ENCODE peak calls at places on chromosomes 5 and 9, in seven cellular contexts. P, I, D, F, H, N and Y are unnamed samples.

GRCh38 chr5:140108093-140109049 is 5.5 kb upstream of the PURA start:
- DNase-seq in F (no peak), N (no peak), H (peak; percentile 33), D (no peak), I (no peak), P (no peak), Y (no peak)

GRCh38 chr9:125884196-125884595 is 137.0 kb downstream of the PBX3 start:
- DNase-seq in H (no peak), N (no peak), I (no peak), D (no peak), F (no peak), P (no peak), Y (no peak)

GRCh38 chr9:72986522-72987116 is 33.8 kb upstream of the ALDH1A1 start:
- DNase-seq in H (no peak), F (no peak), N (no peak), D (no peak), I (no peak), P (no peak), Y (no peak)

GRCh38 chr9:121706149-121706548 is 54.7 kb downstream of the DAB2IP start:
- DNase-seq in F (no peak), D (no peak), I (no peak), P (no peak), H (no peak), N (no peak), Y (no peak)

GRCh38 chr5:91190333-91190680 is 192.8 kb downstream of the ARRDC3 start:
- DNase-seq in P (no peak), H (no peak), D (no peak), F (no peak), I (no peak), N (no peak), Y (no peak)

GRCh38 chr5:88660947-88661869 is 221.8 kb downstream of the MEF2C start:
- DNase-seq in F (no peak), D (no peak), H (peak; percentile 78), P (peak; percentile 39), N (no peak), I (no peak), Y (no peak)

GRCh38 chr5:172854451-172854871 is 20.4 kb downstream of the ERGIC1 start:
- DNase-seq in F (no peak), N (no peak), H (no peak), D (no peak), I (no peak), P (no peak), Y (no peak)

GRCh38 chr9:131951905-131952304 is 127.8 kb downstream of the MED27 start:
- DNase-seq in H (no peak), F (no peak), I (no peak), P (no peak), N (no peak), D (no peak), Y (no peak)

GRCh38 chr9:114271556-114272510 is 51.1 kb upstream of the ORM1 start:
- DNase-seq in D (peak; percentile 12), H (peak; percentile 43), N (no peak), F (no peak), I (peak; percentile 28), P (no peak), Y (no peak)

GRCh38 chr9:77386187-77386586 is 208.9 kb downstream of the VPS13A start:
- DNase-seq in P (no peak), F (no peak), N (no peak), I (no peak), D (no peak), H (peak; percentile 28), Y (no peak)

GRCh38 chr9:12464910-12465512 is 228.2 kb upstream of the TYRP1 start:
- DNase-seq in I (peak; percentile 6), H (peak; percentile 25), N (no peak), F (no peak), D (no peak), P (peak; percentile 2), Y (no peak)

GRCh38 chr5:66246621-66247020 is 102.5 kb downstream of the SREK1 start:
- DNase-seq in P (no peak), N (no peak), D (no peak), F (no peak), I (no peak), H (peak; percentile 79), Y (no peak)

GRCh38 chr5:112968411-112969106 is 8.0 kb upstream of the DCP2 start:
- DNase-seq in H (peak; percentile 62), I (peak; percentile 93), N (no peak), D (no peak), P (no peak), F (no peak), Y (no peak)

GRCh38 chr5:142821733-142822487 is 51.7 kb downstream of the ARHGAP26 start:
- DNase-seq in N (no peak), F (no peak), P (peak; percentile 49), H (peak; percentile 94), D (peak; percentile 38), I (peak; percentile 85), Y (no peak)

GRCh38 chr5:124918618-124919017 is 172.2 kb upstream of the ZNF608 start:
- DNase-seq in H (no peak), D (no peak), F (no peak), N (no peak), P (no peak), I (no peak), Y (no peak)

GRCh38 chr9:92989561-92989960 is 42.2 kb downstream of the FGD3 start:
- DNase-seq in P (peak; percentile 81), F (no peak), I (peak; percentile 37), H (no peak), N (no peak), D (no peak), Y (no peak)

GRCh38 chr5:149125386-149125891 is 15.9 kb upstream of the ABLIM3 start:
- DNase-seq in H (peak; percentile 42), I (peak; percentile 36), P (no peak), D (no peak), F (no peak), N (no peak), Y (no peak)

GRCh38 chr5:37838933-37839341 is 904 bp downstream of the GDNF start:
- DNase-seq in H (peak; percentile 34), N (no peak), D (no peak), I (no peak), F (no peak), P (no peak), Y (no peak)

GRCh38 chr9:103319979-103320378 is 324.8 kb downstream of the CYLC2 start:
- DNase-seq in D (no peak), I (no peak), P (no peak), H (peak; percentile 40), N (no peak), F (no peak), Y (no peak)

GRCh38 chr9:93684161-93684765 is 107.9 kb downstream of the PHF2 start:
- DNase-seq in F (no peak), P (no peak), N (no peak), I (no peak), D (no peak), H (no peak), Y (no peak)

GRCh38 chr5:132687995-132688394 is 14.2 kb downstream of the IL4 start:
- DNase-seq in H (no peak), I (no peak), F (no peak), N (peak; percentile 61), D (no peak), P (peak; percentile 59), Y (no peak)

GRCh38 chr5:154191467-154192261 is 1.1 kb downstream of the GALNT10 start:
- DNase-seq in H (peak; percentile 48), D (no peak), F (no peak), P (peak; percentile 31), N (no peak), I (no peak), Y (no peak)

GRCh38 chr9:93048706-93049448 is 9.6 kb upstream of the SUSD3 start:
- DNase-seq in H (no peak), P (no peak), F (no peak), I (no peak), N (no peak), D (no peak), Y (no peak)

GRCh38 chr5:82397741-82398320 is 119.7 kb upstream of the RPS23 start:
- DNase-seq in F (no peak), P (no peak), N (no peak), I (no peak), D (no peak), H (no peak), Y (no peak)

GRCh38 chr5:112757468-112758208 is 20.0 kb downstream of the APC start:
- DNase-seq in H (peak; percentile 78), D (peak; percentile 11), F (no peak), P (peak; percentile 71), I (peak; percentile 61), N (no peak), Y (no peak)

GRCh38 chr5:143402464-143403356 is 776 bp downstream of the NR3C1 start:
- DNase-seq in D (peak; percentile 72), N (peak; percentile 80), I (peak; percentile 34), F (peak; percentile 51), P (peak; percentile 63), H (peak; percentile 70), Y (peak; percentile 37)

GRCh38 chr9:98614941-98615340 is 93.8 kb downstream of the GABBR2 start:
- DNase-seq in H (peak; percentile 20), F (no peak), P (no peak), D (no peak), N (no peak), I (no peak), Y (no peak)

GRCh38 chr9:35954942-35955546 is 2.9 kb downstream of the OR2S2 start:
- DNase-seq in I (peak; percentile 56), F (no peak), N (no peak), D (peak; percentile 48), H (peak; percentile 82), P (peak; percentile 76), Y (no peak)

GRCh38 chr5:96157841-96158291 is 196.2 kb upstream of the ELL2 start:
- DNase-seq in H (peak; percentile 33), D (no peak), N (no peak), I (no peak), P (no peak), F (no peak), Y (no peak)

GRCh38 chr9:124295097-124295794 is 37.5 kb downstream of the NEK6 start:
- DNase-seq in F (no peak), H (no peak), D (peak; percentile 36), N (no peak), I (no peak), P (no peak), Y (no peak)

GRCh38 chr9:95506692-95507455 is 9.9 kb downstream of the PTCH1 start:
- DNase-seq in I (peak; percentile 47), F (peak; percentile 29), D (peak; percentile 26), N (peak; percentile 76), P (no peak), H (peak; percentile 61), Y (no peak)

GRCh38 chr5:174073088-174073487 is 27.6 kb downstream of the NSG2 start:
- DNase-seq in F (no peak), I (no peak), P (no peak), N (no peak), D (no peak), H (no peak), Y (no peak)

GRCh38 chr5:78689893-78690592 is 41.5 kb upstream of the LHFPL2 start:
- DNase-seq in I (no peak), F (no peak), D (no peak), H (no peak), P (no peak), N (no peak), Y (no peak)

GRCh38 chr5:135843571-135844337 is 9.3 kb downstream of the SLC25A48 start:
- DNase-seq in F (no peak), I (no peak), H (no peak), N (peak; percentile 13), P (no peak), D (no peak), Y (no peak)